ENCODE peak calls at places on chromosome 3, in six cellular contexts. One of them, this sample, is unnamed.

GRCh38 chr3:61877359-61877770 is 316.0 kb downstream of the PTPRG start:
- DNase-seq in NCI-H2081: peak; percentile 32
- DNase-seq in GM03348: no peak
- DNase-seq in activated T-helper 1 cell treated with Interleukin-2 at 50 U/mL for 16 hours: no peak
- DNase-seq in neural crest cell: no peak
- DNase-seq in NCI-H1417: no peak
- DNase-seq in this sample: no peak

GRCh38 chr3:49413338-49413734 is 1.1 kb downstream of the TCTA start:
- DNase-seq in activated T-helper 1 cell treated with Interleukin-2 at 50 U/mL for 16 hours: no peak
- DNase-seq in NCI-H1417: no peak
- DNase-seq in NCI-H2081: no peak
- DNase-seq in GM03348: no peak
- DNase-seq in neural crest cell: no peak
- DNase-seq in this sample: no peak

GRCh38 chr3:69214241-69214640 is 91.8 kb upstream of the LMOD3 start:
- DNase-seq in NCI-H1417: no peak
- DNase-seq in activated T-helper 1 cell treated with Interleukin-2 at 50 U/mL for 16 hours: no peak
- DNase-seq in NCI-H2081: no peak
- DNase-seq in GM03348: no peak
- DNase-seq in neural crest cell: no peak
- DNase-seq in this sample: no peak

GRCh38 chr3:187889601-187890404 is 144.5 kb upstream of the BCL6 start:
- DNase-seq in neural crest cell: no peak
- DNase-seq in NCI-H2081: no peak
- DNase-seq in NCI-H1417: peak; percentile 11
- DNase-seq in activated T-helper 1 cell treated with Interleukin-2 at 50 U/mL for 16 hours: no peak
- DNase-seq in GM03348: peak; percentile 22
- DNase-seq in this sample: no peak

GRCh38 chr3:168058482-168058881 is 37.2 kb downstream of the GOLIM4 start:
- DNase-seq in neural crest cell: no peak
- DNase-seq in GM03348: no peak
- DNase-seq in NCI-H1417: no peak
- DNase-seq in activated T-helper 1 cell treated with Interleukin-2 at 50 U/mL for 16 hours: no peak
- DNase-seq in NCI-H2081: no peak
- DNase-seq in this sample: no peak

GRCh38 chr3:11136871-11137626 is 17.2 kb upstream of the HRH1 start:
- DNase-seq in NCI-H2081: no peak
- DNase-seq in GM03348: peak; percentile 95
- DNase-seq in activated T-helper 1 cell treated with Interleukin-2 at 50 U/mL for 16 hours: no peak
- DNase-seq in neural crest cell: no peak
- DNase-seq in NCI-H1417: no peak
- DNase-seq in this sample: peak; percentile 95

GRCh38 chr3:161577662-161578061 is 81.1 kb downstream of the OTOL1 start:
- DNase-seq in neural crest cell: no peak
- DNase-seq in NCI-H1417: no peak
- DNase-seq in activated T-helper 1 cell treated with Interleukin-2 at 50 U/mL for 16 hours: no peak
- DNase-seq in GM03348: no peak
- DNase-seq in NCI-H2081: no peak
- DNase-seq in this sample: no peak

GRCh38 chr3:159001711-159002110 is 199.9 kb downstream of the MFSD1 start:
- DNase-seq in NCI-H1417: no peak
- DNase-seq in neural crest cell: no peak
- DNase-seq in activated T-helper 1 cell treated with Interleukin-2 at 50 U/mL for 16 hours: no peak
- DNase-seq in GM03348: no peak
- DNase-seq in NCI-H2081: no peak
- DNase-seq in this sample: no peak

GRCh38 chr3:143951351-143951971 is 20.2 kb upstream of the DIPK2A start:
- DNase-seq in NCI-H1417: peak; percentile 8
- DNase-seq in GM03348: peak; percentile 38
- DNase-seq in NCI-H2081: peak; percentile 26
- DNase-seq in neural crest cell: peak; percentile 16
- DNase-seq in activated T-helper 1 cell treated with Interleukin-2 at 50 U/mL for 16 hours: no peak
- DNase-seq in this sample: peak; percentile 36

GRCh38 chr3:78462021-78462420 is 1305.8 kb downstream of the ROBO1 start:
- DNase-seq in activated T-helper 1 cell treated with Interleukin-2 at 50 U/mL for 16 hours: no peak
- DNase-seq in NCI-H2081: no peak
- DNase-seq in GM03348: no peak
- DNase-seq in neural crest cell: no peak
- DNase-seq in NCI-H1417: no peak
- DNase-seq in this sample: no peak

GRCh38 chr3:9820944-9821343 is 10.9 kb downstream of the TTLL3 start:
- DNase-seq in neural crest cell: no peak
- DNase-seq in GM03348: no peak
- DNase-seq in NCI-H1417: no peak
- DNase-seq in NCI-H2081: no peak
- DNase-seq in activated T-helper 1 cell treated with Interleukin-2 at 50 U/mL for 16 hours: no peak
- DNase-seq in this sample: no peak

GRCh38 chr3:138314751-138315150 is 14.9 kb downstream of the NME9 start:
- DNase-seq in NCI-H2081: no peak
- DNase-seq in GM03348: peak; percentile 31
- DNase-seq in NCI-H1417: no peak
- DNase-seq in neural crest cell: no peak
- DNase-seq in activated T-helper 1 cell treated with Interleukin-2 at 50 U/mL for 16 hours: no peak
- DNase-seq in this sample: no peak

GRCh38 chr3:46604127-46604526 is 8.2 kb upstream of the FAM240A start:
- DNase-seq in activated T-helper 1 cell treated with Interleukin-2 at 50 U/mL for 16 hours: no peak
- DNase-seq in GM03348: no peak
- DNase-seq in NCI-H1417: no peak
- DNase-seq in NCI-H2081: no peak
- DNase-seq in neural crest cell: no peak
- DNase-seq in this sample: no peak

GRCh38 chr3:99108508-99108907 is 207.0 kb upstream of the DCBLD2 start:
- DNase-seq in GM03348: peak; percentile 61
- DNase-seq in NCI-H2081: no peak
- DNase-seq in neural crest cell: no peak
- DNase-seq in activated T-helper 1 cell treated with Interleukin-2 at 50 U/mL for 16 hours: no peak
- DNase-seq in NCI-H1417: no peak
- DNase-seq in this sample: peak; percentile 32

GRCh38 chr3:15815696-15816095 is 17.9 kb upstream of the ANKRD28 start:
- DNase-seq in NCI-H1417: no peak
- DNase-seq in GM03348: peak; percentile 45
- DNase-seq in neural crest cell: no peak
- DNase-seq in activated T-helper 1 cell treated with Interleukin-2 at 50 U/mL for 16 hours: no peak
- DNase-seq in NCI-H2081: peak; percentile 31
- DNase-seq in this sample: peak; percentile 78

GRCh38 chr3:133209871-133210550 is 171.8 kb downstream of the TMEM108 start:
- DNase-seq in NCI-H1417: no peak
- DNase-seq in activated T-helper 1 cell treated with Interleukin-2 at 50 U/mL for 16 hours: no peak
- DNase-seq in GM03348: peak; percentile 18
- DNase-seq in NCI-H2081: no peak
- DNase-seq in neural crest cell: no peak
- DNase-seq in this sample: no peak

GRCh38 chr3:170585937-170586310 is at the start of gene SLC7A14:
- DNase-seq in NCI-H2081: peak; percentile 41
- DNase-seq in neural crest cell: peak; percentile 1
- DNase-seq in activated T-helper 1 cell treated with Interleukin-2 at 50 U/mL for 16 hours: no peak
- DNase-seq in GM03348: peak; percentile 65
- DNase-seq in NCI-H1417: peak; percentile 64
- DNase-seq in this sample: no peak

GRCh38 chr3:141795311-141795710 is 32.1 kb downstream of the GRK7 start:
- DNase-seq in neural crest cell: no peak
- DNase-seq in GM03348: no peak
- DNase-seq in NCI-H1417: no peak
- DNase-seq in activated T-helper 1 cell treated with Interleukin-2 at 50 U/mL for 16 hours: no peak
- DNase-seq in NCI-H2081: no peak
- DNase-seq in this sample: no peak

GRCh38 chr3:81302045-81302444 is 459.4 kb downstream of the GBE1 start:
- DNase-seq in GM03348: peak; percentile 76
- DNase-seq in NCI-H1417: peak; percentile 26
- DNase-seq in NCI-H2081: peak; percentile 17
- DNase-seq in neural crest cell: peak; percentile 45
- DNase-seq in activated T-helper 1 cell treated with Interleukin-2 at 50 U/mL for 16 hours: no peak
- DNase-seq in this sample: peak; percentile 45

GRCh38 chr3:31300802-31301443 is 231.8 kb upstream of the STT3B start:
- DNase-seq in neural crest cell: no peak
- DNase-seq in NCI-H2081: peak; percentile 37
- DNase-seq in activated T-helper 1 cell treated with Interleukin-2 at 50 U/mL for 16 hours: no peak
- DNase-seq in GM03348: no peak
- DNase-seq in NCI-H1417: no peak
- DNase-seq in this sample: no peak

GRCh38 chr3:107598926-107599754 is 76.4 kb downstream of the BBX start:
- DNase-seq in GM03348: peak; percentile 51
- DNase-seq in activated T-helper 1 cell treated with Interleukin-2 at 50 U/mL for 16 hours: peak; percentile 15
- DNase-seq in NCI-H1417: no peak
- DNase-seq in neural crest cell: no peak
- DNase-seq in NCI-H2081: peak; percentile 11
- DNase-seq in this sample: peak; percentile 54

This sample was measured in A549.